ENCODE peak calls at places on chromosomes 1 and 21, in four cellular contexts. O is NCI-H345; K is activated naive CD4-positive, alpha-beta T cell; C is NCI-H1417. P is an unnamed sample.
A peak's percentile ranks its signal among the peaks of the same experiment; 100 is the strongest.

GRCh38 chr1:70475023-70475422 is 64.0 kb downstream of the CTH start:
- DNase-seq in C (no peak), O (no peak), K (no peak), P (no peak)

GRCh38 chr1:109268431-109269211 is 14.3 kb downstream of the PSRC1 start:
- DNase-seq in K (no peak), C (no peak), O (no peak), P (no peak)

GRCh38 chr21:42609806-42610205 is 43.6 kb upstream of the PDE9A start:
- DNase-seq in K (no peak), C (no peak), O (no peak), P (no peak)

GRCh38 chr1:203534526-203534925 is 40.6 kb downstream of the OPTC start:
- DNase-seq in K (no peak), C (no peak), O (no peak), P (no peak)

GRCh38 chr21:15775981-15776380 is 46.2 kb downstream of the USP25 start:
- DNase-seq in O (no peak), K (no peak), C (no peak), P (no peak)

GRCh38 chr1:114219247-114219872 is 65.7 kb upstream of the SYT6 start:
- DNase-seq in C (peak; percentile 10), O (no peak), K (no peak), P (no peak)

GRCh38 chr1:29829448-29830344 is 593.4 kb downstream of the PTPRU start:
- DNase-seq in C (no peak), K (no peak), O (no peak), P (no peak)

GRCh38 chr1:3504151-3504822 is 49.8 kb downstream of the ARHGEF16 start:
- DNase-seq in K (no peak), C (no peak), O (no peak), P (no peak)

GRCh38 chr1:241715956-241716355 is 63.9 kb downstream of the WDR64 start:
- DNase-seq in C (no peak), O (no peak), K (no peak), P (no peak)

GRCh38 chr1:241631674-241632073 is 8.5 kb downstream of the CHML start:
- DNase-seq in O (no peak), C (no peak), K (no peak), P (no peak)